ENCODE peak calls at places on chromosome 2, in five cellular contexts. C is astrocyte, T is hypothalamus, I is Calu3, S is cardiac muscle cell. V is an unnamed sample.

GRCh38 chr2:10375570-10376266 is 72.4 kb downstream of the ODC1 start:
- DNase-seq in C (no peak), T (no peak), I (no peak), S (no peak), V (no peak)

GRCh38 chr2:179837408-179837807 is 24.0 kb downstream of the ZNF385B start:
- DNase-seq in C (peak), T (no peak), I (no peak), S (peak), V (no peak)

GRCh38 chr2:241312082-241312481 is 3.4 kb downstream of the HDLBP start:
- DNase-seq in C (peak), T (no peak), I (no peak), S (peak), V (no peak)

GRCh38 chr2:52597361-52597760 is 1170.2 kb upstream of the CHAC2 start:
- DNase-seq in C (peak), T (no peak), I (no peak), S (no peak), V (no peak)

GRCh38 chr2:74227646-74228045 is 29.2 kb downstream of the MTHFD2 start:
- DNase-seq in C (no peak), T (no peak), I (no peak), S (no peak), V (no peak)

GRCh38 chr2:26849056-26850001 is 1.4 kb downstream of the DPYSL5 start:
- DNase-seq in C (no peak), T (no peak), I (no peak), S (no peak), V (no peak)

GRCh38 chr2:207847807-207848544 is 78.3 kb upstream of the FZD5 start:
- DNase-seq in C (peak), T (no peak), I (peak), S (peak), V (peak)

GRCh38 chr2:227147023-227147422 is 17.0 kb downstream of the COL4A4 start:
- DNase-seq in C (peak), T (no peak), I (no peak), S (peak), V (no peak)

GRCh38 chr2:20567159-20567925 is 83.6 kb downstream of the HS1BP3 start:
- DNase-seq in C (no peak), T (no peak), I (no peak), S (no peak), V (no peak)

GRCh38 chr2:168427451-168427850 is 28.6 kb upstream of the CERS6 start:
- DNase-seq in C (peak), T (no peak), I (no peak), S (peak), V (no peak)

V was measured in lower lobe of right lung.